ENCODE peak calls at places on chromosomes 1 and 21, in four cellular contexts. One of them, this sample, is unnamed.

GRCh38 chr21:45970674-45971486 is 10.7 kb upstream of the COL6A1 start:
- DNase-seq in posterior cingulate gyrus: no peak
- DNase-seq in NCI-H524 treated with DMSO at 0.1 percent for 48 hours: no peak
- DNase-seq in fibroblast of mammary gland: no peak
- DNase-seq in this sample: no peak

GRCh38 chr1:66380452-66381212 is 153.3 kb upstream of the SGIP1 start:
- DNase-seq in NCI-H524 treated with DMSO at 0.1 percent for 48 hours: no peak
- DNase-seq in posterior cingulate gyrus: no peak
- DNase-seq in fibroblast of mammary gland: peak
- DNase-seq in this sample: no peak

GRCh38 chr1:2135425-2135824 is 59.1 kb downstream of the FAAP20 start:
- DNase-seq in NCI-H524 treated with DMSO at 0.1 percent for 48 hours: no peak
- DNase-seq in fibroblast of mammary gland: peak
- DNase-seq in posterior cingulate gyrus: no peak
- DNase-seq in this sample: peak

GRCh38 chr1:68197891-68198290 is 34.4 kb downstream of the WLS start:
- DNase-seq in NCI-H524 treated with DMSO at 0.1 percent for 48 hours: no peak
- DNase-seq in posterior cingulate gyrus: no peak
- DNase-seq in fibroblast of mammary gland: peak
- DNase-seq in this sample: no peak

GRCh38 chr1:210384625-210385024 is 55.9 kb downstream of the HHAT start:
- DNase-seq in fibroblast of mammary gland: peak
- DNase-seq in posterior cingulate gyrus: no peak
- DNase-seq in NCI-H524 treated with DMSO at 0.1 percent for 48 hours: no peak
- DNase-seq in this sample: no peak

GRCh38 chr1:11766429-11766776 is 4.4 kb downstream of the C1orf167 start:
- DNase-seq in posterior cingulate gyrus: no peak
- DNase-seq in NCI-H524 treated with DMSO at 0.1 percent for 48 hours: no peak
- DNase-seq in fibroblast of mammary gland: no peak
- DNase-seq in this sample: no peak

GRCh38 chr1:206736878-206737728 is 33.5 kb upstream of the IL19 start:
- DNase-seq in posterior cingulate gyrus: no peak
- DNase-seq in fibroblast of mammary gland: no peak
- DNase-seq in NCI-H524 treated with DMSO at 0.1 percent for 48 hours: no peak
- DNase-seq in this sample: no peak

GRCh38 chr1:3074297-3074741 is 5.3 kb downstream of the PRDM16 start:
- DNase-seq in posterior cingulate gyrus: no peak
- DNase-seq in NCI-H524 treated with DMSO at 0.1 percent for 48 hours: no peak
- DNase-seq in fibroblast of mammary gland: no peak
- DNase-seq in this sample: no peak

GRCh38 chr1:58848818-58849411 is 65.1 kb upstream of the JUN start:
- DNase-seq in fibroblast of mammary gland: peak
- DNase-seq in posterior cingulate gyrus: peak
- DNase-seq in NCI-H524 treated with DMSO at 0.1 percent for 48 hours: no peak
- DNase-seq in this sample: no peak

GRCh38 chr21:22363504-22363903 is 1365.3 kb downstream of the NCAM2 start:
- DNase-seq in fibroblast of mammary gland: no peak
- DNase-seq in NCI-H524 treated with DMSO at 0.1 percent for 48 hours: no peak
- DNase-seq in posterior cingulate gyrus: no peak
- DNase-seq in this sample: no peak

GRCh38 chr1:47406966-47407365 is 9.1 kb upstream of the FOXE3 start:
- DNase-seq in fibroblast of mammary gland: no peak
- DNase-seq in posterior cingulate gyrus: no peak
- DNase-seq in NCI-H524 treated with DMSO at 0.1 percent for 48 hours: no peak
- DNase-seq in this sample: no peak

GRCh38 chr1:97778718-97779117 is 142.1 kb downstream of the DPYD start:
- DNase-seq in NCI-H524 treated with DMSO at 0.1 percent for 48 hours: no peak
- DNase-seq in posterior cingulate gyrus: no peak
- DNase-seq in fibroblast of mammary gland: no peak
- DNase-seq in this sample: no peak

GRCh38 chr1:17014671-17015567 is 3.2 kb upstream of the ATP13A2 start:
- DNase-seq in fibroblast of mammary gland: peak
- DNase-seq in NCI-H524 treated with DMSO at 0.1 percent for 48 hours: no peak
- DNase-seq in posterior cingulate gyrus: no peak
- DNase-seq in this sample: no peak

GRCh38 chr1:89516055-89516454 is 8.6 kb upstream of the LRRC8B start:
- DNase-seq in NCI-H524 treated with DMSO at 0.1 percent for 48 hours: no peak
- DNase-seq in fibroblast of mammary gland: peak
- DNase-seq in posterior cingulate gyrus: no peak
- DNase-seq in this sample: no peak

GRCh38 chr1:179385510-179385909 is 19.7 kb downstream of the AXDND1 start:
- DNase-seq in posterior cingulate gyrus: no peak
- DNase-seq in fibroblast of mammary gland: no peak
- DNase-seq in NCI-H524 treated with DMSO at 0.1 percent for 48 hours: no peak
- DNase-seq in this sample: no peak

GRCh38 chr21:38645282-38645681 is 147.0 kb upstream of the ERG start:
- DNase-seq in posterior cingulate gyrus: no peak
- DNase-seq in fibroblast of mammary gland: peak
- DNase-seq in NCI-H524 treated with DMSO at 0.1 percent for 48 hours: no peak
- DNase-seq in this sample: no peak

GRCh38 chr1:223738465-223739365 is 26.4 kb downstream of the CAPN2 start:
- DNase-seq in posterior cingulate gyrus: no peak
- DNase-seq in NCI-H524 treated with DMSO at 0.1 percent for 48 hours: no peak
- DNase-seq in fibroblast of mammary gland: no peak
- DNase-seq in this sample: no peak

This sample was measured in substantia nigra.